ENCODE peak calls at places on chromosomes 2 and 18, in four cellular contexts. One of them, this sample, is unnamed.

GRCh38 chr18:21678897-21679296 is 25.7 kb downstream of the ABHD3 start:
- DNase-seq in fibroblast of pulmonary artery: no peak
- DNase-seq in AG09309: no peak
- DNase-seq in activated B cell treated with CpG ODN at 0.5 μM for 24 hours: no peak
- DNase-seq in this sample: no peak

GRCh38 chr2:44821500-44821899 is 120.0 kb upstream of the SIX3 start:
- DNase-seq in AG09309: no peak
- DNase-seq in fibroblast of pulmonary artery: no peak
- DNase-seq in activated B cell treated with CpG ODN at 0.5 μM for 24 hours: no peak
- DNase-seq in this sample: no peak

GRCh38 chr18:11570770-11571169 is 38.6 kb upstream of the SLC35G4 start:
- DNase-seq in AG09309: no peak
- DNase-seq in activated B cell treated with CpG ODN at 0.5 μM for 24 hours: no peak
- DNase-seq in fibroblast of pulmonary artery: peak
- DNase-seq in this sample: no peak

GRCh38 chr2:217903859-217904613 is 98.8 kb downstream of the TNS1 start:
- DNase-seq in AG09309: no peak
- DNase-seq in activated B cell treated with CpG ODN at 0.5 μM for 24 hours: no peak
- DNase-seq in fibroblast of pulmonary artery: peak
- DNase-seq in this sample: no peak

GRCh38 chr2:70965506-70965905 is 12.9 kb upstream of the ANKRD53 start:
- DNase-seq in fibroblast of pulmonary artery: no peak
- DNase-seq in AG09309: no peak
- DNase-seq in activated B cell treated with CpG ODN at 0.5 μM for 24 hours: no peak
- DNase-seq in this sample: no peak

GRCh38 chr2:200810252-200810650 is 1.5 kb upstream of the BZW1 start:
- DNase-seq in AG09309: no peak
- DNase-seq in fibroblast of pulmonary artery: peak
- DNase-seq in activated B cell treated with CpG ODN at 0.5 μM for 24 hours: no peak
- DNase-seq in this sample: no peak

GRCh38 chr2:28956415-28956826 is 24.7 kb upstream of the TOGARAM2 start:
- DNase-seq in activated B cell treated with CpG ODN at 0.5 μM for 24 hours: no peak
- DNase-seq in fibroblast of pulmonary artery: peak
- DNase-seq in AG09309: no peak
- DNase-seq in this sample: no peak

GRCh38 chr2:69034845-69035244 is 21.9 kb downstream of the ANTXR1 start:
- DNase-seq in AG09309: no peak
- DNase-seq in activated B cell treated with CpG ODN at 0.5 μM for 24 hours: no peak
- DNase-seq in fibroblast of pulmonary artery: no peak
- DNase-seq in this sample: no peak

GRCh38 chr2:156321243-156321904 is 11.1 kb downstream of the NR4A2 start:
- DNase-seq in fibroblast of pulmonary artery: peak
- DNase-seq in AG09309: no peak
- DNase-seq in activated B cell treated with CpG ODN at 0.5 μM for 24 hours: peak
- DNase-seq in this sample: no peak

GRCh38 chr2:25411753-25412152 is 70.0 kb upstream of the DNMT3A start:
- DNase-seq in fibroblast of pulmonary artery: no peak
- DNase-seq in activated B cell treated with CpG ODN at 0.5 μM for 24 hours: no peak
- DNase-seq in AG09309: no peak
- DNase-seq in this sample: no peak

GRCh38 chr2:4745596-4745995 is 946.6 kb upstream of the SOX11 start:
- DNase-seq in fibroblast of pulmonary artery: no peak
- DNase-seq in AG09309: no peak
- DNase-seq in activated B cell treated with CpG ODN at 0.5 μM for 24 hours: no peak
- DNase-seq in this sample: no peak

GRCh38 chr2:67311536-67311935 is 85.6 kb upstream of the ETAA1 start:
- DNase-seq in fibroblast of pulmonary artery: peak
- DNase-seq in activated B cell treated with CpG ODN at 0.5 μM for 24 hours: no peak
- DNase-seq in AG09309: peak
- DNase-seq in this sample: no peak

GRCh38 chr2:9613291-9613690 is 17.5 kb downstream of the YWHAQ start:
- DNase-seq in AG09309: peak
- DNase-seq in activated B cell treated with CpG ODN at 0.5 μM for 24 hours: no peak
- DNase-seq in fibroblast of pulmonary artery: peak
- DNase-seq in this sample: no peak

GRCh38 chr2:71640459-71640858 is 187.1 kb downstream of the DYSF start:
- DNase-seq in fibroblast of pulmonary artery: no peak
- DNase-seq in AG09309: no peak
- DNase-seq in activated B cell treated with CpG ODN at 0.5 μM for 24 hours: no peak
- DNase-seq in this sample: no peak

GRCh38 chr2:62711832-62712494 is 6.5 kb downstream of the EHBP1 start:
- DNase-seq in activated B cell treated with CpG ODN at 0.5 μM for 24 hours: no peak
- DNase-seq in fibroblast of pulmonary artery: no peak
- DNase-seq in AG09309: no peak
- DNase-seq in this sample: no peak

GRCh38 chr18:46497129-46497528 is 159.9 kb downstream of the LOXHD1 start:
- DNase-seq in AG09309: no peak
- DNase-seq in activated B cell treated with CpG ODN at 0.5 μM for 24 hours: no peak
- DNase-seq in fibroblast of pulmonary artery: peak
- DNase-seq in this sample: no peak

GRCh38 chr2:53740170-53740569 is 27.4 kb upstream of the CHAC2 start:
- DNase-seq in fibroblast of pulmonary artery: peak
- DNase-seq in AG09309: no peak
- DNase-seq in activated B cell treated with CpG ODN at 0.5 μM for 24 hours: no peak
- DNase-seq in this sample: no peak
- TF ChIP-seq CTCF in fibroblast of pulmonary artery: peak
- TF ChIP-seq CTCF in AG09309: peak
- TF ChIP-seq CTCF in activated B cell treated with CpG ODN at 0.5 μM for 24 hours: no peak
- TF ChIP-seq CTCF in this sample: peak

GRCh38 chr2:49044680-49045079 is 109.6 kb downstream of the FSHR start:
- DNase-seq in fibroblast of pulmonary artery: peak
- DNase-seq in activated B cell treated with CpG ODN at 0.5 μM for 24 hours: no peak
- DNase-seq in AG09309: no peak
- DNase-seq in this sample: no peak
- TF ChIP-seq CTCF in fibroblast of pulmonary artery: peak
- TF ChIP-seq CTCF in activated B cell treated with CpG ODN at 0.5 μM for 24 hours: no peak
- TF ChIP-seq CTCF in AG09309: no peak
- TF ChIP-seq CTCF in this sample: peak

GRCh38 chr2:171615071-171615470 is 72.2 kb upstream of the DYNC1I2 start:
- DNase-seq in AG09309: no peak
- DNase-seq in activated B cell treated with CpG ODN at 0.5 μM for 24 hours: no peak
- DNase-seq in fibroblast of pulmonary artery: peak
- DNase-seq in this sample: no peak
- TF ChIP-seq CTCF in AG09309: no peak
- TF ChIP-seq CTCF in activated B cell treated with CpG ODN at 0.5 μM for 24 hours: no peak
- TF ChIP-seq CTCF in fibroblast of pulmonary artery: no peak
- TF ChIP-seq CTCF in this sample: no peak

DNA sequence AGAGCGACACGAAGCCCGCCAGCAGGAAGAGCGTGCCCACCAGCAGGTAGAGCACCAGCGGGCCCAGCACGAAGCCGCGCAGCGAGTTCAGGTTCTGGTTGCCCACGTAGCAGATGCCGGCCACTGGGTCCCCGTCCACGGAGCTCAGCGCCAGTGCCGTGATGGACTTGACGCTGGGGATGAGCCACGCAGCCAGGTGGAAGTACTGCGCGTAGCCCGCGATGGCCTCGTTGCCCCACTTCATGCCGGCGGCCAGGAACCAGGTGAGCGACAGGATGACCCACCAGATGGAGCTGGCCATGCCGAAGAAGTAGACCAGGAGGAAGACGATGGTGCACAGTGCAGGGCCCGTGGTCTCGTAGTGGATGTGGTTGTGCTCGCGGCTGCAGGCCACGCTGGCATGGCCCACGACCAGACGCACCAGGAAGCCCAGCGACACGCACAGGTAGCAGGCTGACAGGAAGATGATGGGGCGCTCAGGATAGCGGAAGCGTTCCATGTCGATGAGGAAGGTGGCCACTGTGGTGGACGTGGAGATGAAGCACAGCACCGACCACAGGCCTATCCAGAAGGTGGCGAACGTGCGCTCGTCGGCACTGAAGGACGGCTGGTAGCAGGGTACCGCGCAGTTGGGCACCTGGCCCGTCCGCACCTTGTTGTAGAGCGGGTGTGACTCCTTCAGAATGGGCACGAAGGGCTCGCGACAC is 2.1 kb downstream of the FZD5 start:
- DNase-seq in fibroblast of pulmonary artery: no peak
- DNase-seq in activated B cell treated with CpG ODN at 0.5 μM for 24 hours: no peak
- DNase-seq in AG09309: no peak
- DNase-seq in this sample: no peak
- TF ChIP-seq CTCF in fibroblast of pulmonary artery: peak
- TF ChIP-seq CTCF in activated B cell treated with CpG ODN at 0.5 μM for 24 hours: no peak
- TF ChIP-seq CTCF in AG09309: peak
- TF ChIP-seq CTCF in this sample: no peak

GRCh38 chr18:77141401-77142118 is 9.0 kb upstream of the MBP start:
- DNase-seq in fibroblast of pulmonary artery: no peak
- DNase-seq in AG09309: no peak
- DNase-seq in activated B cell treated with CpG ODN at 0.5 μM for 24 hours: no peak
- DNase-seq in this sample: no peak
- TF ChIP-seq CTCF in fibroblast of pulmonary artery: peak
- TF ChIP-seq CTCF in AG09309: no peak
- TF ChIP-seq CTCF in activated B cell treated with CpG ODN at 0.5 μM for 24 hours: no peak
- TF ChIP-seq CTCF in this sample: no peak

DNA sequence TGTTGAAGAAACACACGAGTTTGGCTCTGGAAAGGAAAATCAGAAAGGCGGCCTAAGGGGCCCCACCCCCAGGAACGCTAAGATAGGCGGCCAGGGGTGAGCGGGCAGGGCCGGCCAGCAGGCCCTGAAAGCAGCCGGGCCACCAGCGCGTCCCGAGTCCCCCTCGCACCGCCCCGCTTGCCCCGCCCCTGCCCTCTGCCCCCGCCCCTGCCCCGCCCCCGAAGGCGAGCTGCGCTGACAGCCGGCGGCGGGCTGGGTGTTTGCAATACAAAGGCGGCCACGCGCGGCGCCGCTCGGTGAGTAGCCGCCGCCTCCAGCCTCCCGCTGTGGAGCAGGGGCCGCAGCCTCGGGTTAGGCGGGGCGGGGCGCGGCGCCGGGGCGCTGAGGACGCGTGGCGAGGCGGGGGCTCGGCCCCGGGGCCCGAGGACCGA is at the start of gene LPIN1:
- DNase-seq in fibroblast of pulmonary artery: peak
- DNase-seq in AG09309: no peak
- DNase-seq in activated B cell treated with CpG ODN at 0.5 μM for 24 hours: peak
- DNase-seq in this sample: peak
- TF ChIP-seq CTCF in fibroblast of pulmonary artery: no peak
- TF ChIP-seq CTCF in AG09309: peak
- TF ChIP-seq CTCF in activated B cell treated with CpG ODN at 0.5 μM for 24 hours: no peak
- TF ChIP-seq CTCF in this sample: no peak

DNA sequence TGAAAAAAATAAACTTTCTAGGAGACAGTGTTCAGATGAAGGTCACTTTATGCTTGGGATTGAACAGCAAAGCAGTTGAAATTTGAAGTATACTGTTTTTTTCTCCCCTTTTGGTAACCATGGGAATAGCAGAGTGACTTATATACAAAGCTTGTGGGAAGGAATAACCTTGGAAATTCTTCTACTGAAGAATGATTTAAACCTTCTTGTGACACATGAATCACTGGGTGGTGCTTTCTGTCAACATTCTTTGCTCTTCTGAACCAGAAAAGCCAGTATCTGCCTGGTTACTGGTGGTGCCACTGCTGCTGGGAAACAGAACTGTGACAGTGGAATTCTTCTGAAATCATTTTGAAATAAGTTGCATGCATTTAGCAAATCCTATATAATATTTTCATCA is 39.4 kb upstream of the RND3 start:
- DNase-seq in AG09309: peak
- DNase-seq in activated B cell treated with CpG ODN at 0.5 μM for 24 hours: no peak
- DNase-seq in fibroblast of pulmonary artery: peak
- DNase-seq in this sample: no peak
- TF ChIP-seq CTCF in AG09309: no peak
- TF ChIP-seq CTCF in activated B cell treated with CpG ODN at 0.5 μM for 24 hours: no peak
- TF ChIP-seq CTCF in fibroblast of pulmonary artery: no peak
- TF ChIP-seq CTCF in this sample: no peak